ENCODE peak calls at places on chromosome 2, in five cellular contexts. B, M, W, U and E are unnamed samples.

GRCh38 chr2:177244244-177244771 is 20.2 kb downstream of the NFE2L2 start:
- DNase-seq in B (no peak), M (no peak), W (no peak), U (no peak), E (peak)

GRCh38 chr2:237156131-237156856 is 70.6 kb downstream of the COPS8 start:
- DNase-seq in B (no peak), M (no peak), W (peak), U (no peak), E (peak)

GRCh38 chr2:58428553-58429284 is 187.6 kb upstream of the FANCL start:
- DNase-seq in B (peak), M (peak), W (no peak), U (peak), E (no peak)

GRCh38 chr2:16588565-16588964 is 77.1 kb downstream of the CYRIA start:
- DNase-seq in B (peak), M (no peak), W (no peak), U (no peak), E (no peak)

GRCh38 chr2:140604096-140604495 is 1526.7 kb downstream of the LRP1B start:
- DNase-seq in B (no peak), M (no peak), W (no peak), U (no peak), E (no peak)

GRCh38 chr2:234446404-234447076 is 50.3 kb downstream of the ARL4C start:
- DNase-seq in B (no peak), M (peak), W (peak), U (peak), E (no peak)

GRCh38 chr2:157055660-157056199 is 201.8 kb upstream of the GALNT5 start:
- DNase-seq in B (no peak), M (peak), W (no peak), U (no peak), E (peak)

GRCh38 chr2:240954436-240955305 is 43.7 kb upstream of the SNED1 start:
- DNase-seq in B (no peak), M (no peak), W (no peak), U (no peak), E (no peak)

GRCh38 chr2:204022550-204022949 is 86.0 kb downstream of the ICOS start:
- DNase-seq in B (no peak), M (no peak), W (no peak), U (no peak), E (no peak)

GRCh38 chr2:128986867-128987268 is 668.2 kb upstream of the HS6ST1 start:
- DNase-seq in B (no peak), M (no peak), W (no peak), U (peak), E (no peak)